ENCODE peak calls at places on chromosomes 13 and 19, in five cellular contexts. W, J, L, T and Z are unnamed samples.

GRCh38 chr13:102089177-102089576 is 312.7 kb downstream of the FGF14 start:
- DNase-seq in W (no peak), J (peak), L (no peak), T (no peak), Z (no peak)

GRCh38 chr19:11106477-11106876 is 17.2 kb downstream of the LDLR start:
- DNase-seq in W (no peak), J (peak), L (no peak), T (peak), Z (no peak)

GRCh38 chr13:89380101-89380500 is 1708.9 kb downstream of the SLITRK5 start:
- DNase-seq in W (no peak), J (no peak), L (no peak), T (no peak), Z (no peak)

GRCh38 chr13:43470610-43471009 is 316.2 kb downstream of the ENOX1 start:
- DNase-seq in W (no peak), J (peak), L (no peak), T (no peak), Z (no peak)

GRCh38 chr13:73633817-73634449 is 500.3 kb downstream of the KLF12 start:
- DNase-seq in W (no peak), J (no peak), L (no peak), T (no peak), Z (no peak)

GRCh38 chr13:45119469-45119989 is 781 bp upstream of the GTF2F2 start:
- DNase-seq in W (no peak), J (peak), L (no peak), T (no peak), Z (peak)

GRCh38 chr19:55479451-55480230 is 3.2 kb downstream of the ZNF628 start:
- DNase-seq in W (no peak), J (no peak), L (no peak), T (no peak), Z (no peak)

GRCh38 chr13:44347905-44348304 is 25.7 kb upstream of the SERP2 start:
- DNase-seq in W (no peak), J (peak), L (no peak), T (no peak), Z (no peak)

GRCh38 chr13:45256254-45256653 is 55.4 kb upstream of the KCTD4 start:
- DNase-seq in W (no peak), J (no peak), L (no peak), T (no peak), Z (no peak)

GRCh38 chr13:59391696-59392095 is 772.0 kb downstream of the DIAPH3 start:
- DNase-seq in W (no peak), J (peak), L (no peak), T (no peak), Z (peak)

GRCh38 chr13:29934531-29935308 is 84.3 kb upstream of the UBL3 start:
- DNase-seq in W (no peak), J (no peak), L (no peak), T (no peak), Z (no peak)

GRCh38 chr13:73174521-73175010 is 115.8 kb downstream of the KLF5 start:
- DNase-seq in W (no peak), J (no peak), L (no peak), T (no peak), Z (no peak)

GRCh38 chr13:35909837-35910236 is 221.3 kb downstream of the DCLK1 start:
- DNase-seq in W (no peak), J (no peak), L (no peak), T (no peak), Z (no peak)

GRCh38 chr19:17236831-17237543 is 8.7 kb downstream of the NR2F6 start:
- DNase-seq in W (no peak), J (no peak), L (no peak), T (no peak), Z (no peak)

GRCh38 chr19:37966211-37967072 is 59.4 kb downstream of the SIPA1L3 start:
- DNase-seq in W (no peak), J (no peak), L (no peak), T (no peak), Z (no peak)

GRCh38 chr19:24166055-24166454 is 79.1 kb downstream of the ZNF254 start:
- DNase-seq in W (no peak), J (no peak), L (no peak), T (no peak), Z (no peak)

GRCh38 chr13:73598021-73598712 is 536.0 kb downstream of the KLF12 start:
- DNase-seq in W (no peak), J (peak), L (no peak), T (no peak), Z (no peak)

GRCh38 chr19:10936661-10937084 is 8.1 kb downstream of the TIMM29 start:
- DNase-seq in W (no peak), J (peak), L (no peak), T (no peak), Z (peak)

GRCh38 chr19:47376589-47377144 is 27.6 kb downstream of the DHX34 start:
- DNase-seq in W (no peak), J (no peak), L (no peak), T (no peak), Z (no peak)

GRCh38 chr13:109610517-109610916 is 175.9 kb downstream of the IRS2 start:
- DNase-seq in W (no peak), J (peak), L (no peak), T (peak), Z (peak)

GRCh38 chr13:24274452-24274971 is 34.9 kb upstream of the C1QTNF9 start:
- DNase-seq in W (no peak), J (peak), L (no peak), T (peak), Z (no peak)

GRCh38 chr19:10503002-10503789 is at the start of gene KEAP1:
- DNase-seq in W (peak), J (peak), L (no peak), T (peak), Z (peak)

GRCh38 chr19:47495478-47496372 is 11.7 kb upstream of the KPTN start:
- DNase-seq in W (no peak), J (no peak), L (no peak), T (no peak), Z (no peak)

GRCh38 chr19:35056513-35057063 is 15.1 kb downstream of the HPN start:
- DNase-seq in W (no peak), J (no peak), L (no peak), T (no peak), Z (no peak)

GRCh38 chr13:38850868-38851626 is 139.6 kb downstream of the STOML3 start:
- DNase-seq in W (no peak), J (no peak), L (no peak), T (no peak), Z (no peak)

GRCh38 chr13:50015750-50016149 is 506 bp downstream of the KCNRG start:
- DNase-seq in W (no peak), J (no peak), L (no peak), T (no peak), Z (no peak)

GRCh38 chr19:46404884-46405658 is 8.3 kb downstream of the CCDC8 start:
- DNase-seq in W (peak), J (peak), L (no peak), T (no peak), Z (no peak)

GRCh38 chr13:52195052-52195837 is 35.8 kb upstream of the NEK3 start:
- DNase-seq in W (peak), J (peak), L (peak), T (peak), Z (no peak)

GRCh38 chr13:109867766-109868165 is 81.4 kb upstream of the IRS2 start:
- DNase-seq in W (no peak), J (no peak), L (no peak), T (no peak), Z (no peak)

GRCh38 chr19:40502647-40503046 is 35.8 kb downstream of the SPTBN4 start:
- DNase-seq in W (no peak), J (no peak), L (no peak), T (no peak), Z (no peak)

GRCh38 chr19:870963-871401 is 11.5 kb downstream of the CFD start:
- DNase-seq in W (no peak), J (peak), L (no peak), T (peak), Z (no peak)

GRCh38 chr13:40692946-40693345 is 26.5 kb upstream of the FOXO1 start:
- DNase-seq in W (no peak), J (no peak), L (no peak), T (no peak), Z (no peak)

GRCh38 chr19:18593367-18594095 is 4.9 kb downstream of the REX1BD start:
- DNase-seq in W (no peak), J (no peak), L (no peak), T (no peak), Z (no peak)
- H3K4me3 ChIP-seq in W (peak), J (no peak), L (peak), T (peak), Z (no peak)

DNA sequence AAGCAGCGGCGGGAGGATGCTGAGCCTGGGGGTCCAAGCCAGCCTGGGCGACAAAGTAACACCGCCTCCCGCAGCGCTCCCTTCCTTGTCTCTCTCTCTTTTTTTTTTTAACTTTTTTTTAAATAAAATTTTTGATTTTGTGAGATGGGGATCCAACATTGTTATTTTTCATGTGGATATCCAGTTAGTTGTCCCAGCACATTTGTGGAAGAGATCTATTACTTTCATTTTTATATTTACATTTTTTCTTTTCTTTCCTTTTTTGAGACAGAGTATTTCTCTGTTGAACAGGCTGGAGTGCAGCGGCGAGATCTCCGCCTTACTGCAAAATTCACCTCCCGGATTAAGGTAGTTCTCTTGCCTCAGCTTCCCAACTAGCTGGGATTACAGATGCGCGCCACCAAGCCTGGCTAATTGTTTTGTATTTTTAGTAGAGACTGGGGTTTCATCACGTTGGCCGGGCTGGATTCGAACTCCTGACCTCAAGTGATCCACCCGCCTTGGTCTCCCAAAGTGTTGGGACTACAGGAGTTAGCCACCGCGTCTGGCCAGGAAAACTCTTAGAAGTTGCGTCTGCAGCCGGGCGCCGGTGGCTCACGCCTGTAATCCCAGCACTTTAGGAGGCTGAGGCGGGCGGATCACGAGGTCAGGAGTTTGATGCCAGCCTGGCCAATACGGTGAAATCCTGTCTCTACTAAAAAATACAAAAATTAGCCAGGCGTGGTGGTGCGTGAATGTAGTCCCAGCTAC is 19.4 kb downstream of the ZNF816 start:
- DNase-seq in W (no peak), J (no peak), L (no peak), T (no peak), Z (no peak)
- H3K4me3 ChIP-seq in W (peak), J (peak), L (peak), T (peak), Z (peak)

DNA sequence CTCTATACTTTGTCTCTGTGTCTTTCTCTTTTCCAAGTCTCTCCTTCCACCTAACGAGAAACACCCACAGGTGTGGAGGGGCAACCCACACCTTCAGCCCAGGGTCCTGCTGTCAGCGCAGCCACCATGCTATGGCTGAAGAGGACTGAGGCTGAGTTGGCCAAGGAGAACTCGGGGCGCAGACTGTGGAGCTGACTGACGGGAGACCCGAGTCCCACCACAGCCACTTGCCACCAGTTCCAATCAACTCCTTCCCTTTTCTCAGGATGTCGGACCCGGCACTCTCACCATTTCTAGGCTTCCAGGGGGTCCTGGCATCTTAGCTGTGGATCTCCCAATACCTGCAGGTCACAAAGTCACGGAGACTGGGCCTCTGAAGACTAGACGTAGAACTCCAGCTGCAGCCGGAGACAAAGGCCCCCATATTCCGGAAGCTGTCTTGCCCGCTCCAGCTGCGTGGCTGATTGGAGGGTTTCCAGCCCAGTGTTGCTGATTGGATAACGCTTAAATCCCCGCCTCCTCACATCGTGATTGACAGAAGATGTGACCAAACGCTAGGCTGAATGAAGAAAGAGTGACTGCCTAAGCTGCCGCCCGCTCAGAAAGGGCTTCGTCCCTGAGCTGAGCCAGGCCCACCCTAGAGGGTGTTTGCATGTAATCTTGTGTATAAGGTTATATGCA is 63.6 kb downstream of the ZNF429 start:
- DNase-seq in W (peak), J (peak), L (peak), T (peak), Z (peak)
- H3K4me3 ChIP-seq in W (peak), J (peak), L (peak), T (peak), Z (no peak)

GRCh38 chr19:3801412-3802096 is 15.4 kb upstream of the MATK start:
- DNase-seq in W (no peak), J (no peak), L (no peak), T (peak), Z (no peak)

GRCh38 chr19:3798137-3798536 is 12.0 kb upstream of the MATK start:
- DNase-seq in W (no peak), J (no peak), L (no peak), T (no peak), Z (peak)

GRCh38 chr19:3793799-3794198 is 7.6 kb upstream of the MATK start:
- DNase-seq in W (no peak), J (no peak), L (no peak), T (no peak), Z (no peak)

GRCh38 chr19:3792114-3792513 is 5.9 kb upstream of the MATK start:
- DNase-seq in W (no peak), J (no peak), L (no peak), T (no peak), Z (no peak)

GRCh38 chr19:3796358-3796757 is 10.2 kb upstream of the MATK start:
- DNase-seq in W (no peak), J (no peak), L (no peak), T (no peak), Z (no peak)
- H3K4me3 ChIP-seq in W (no peak), J (no peak), L (no peak), T (no peak), Z (no peak)

GRCh38 chr13:114279770-114280169 is 1.6 kb upstream of the UPF3A start:
- DNase-seq in W (no peak), J (no peak), L (no peak), T (no peak), Z (no peak)
- H3K4me3 ChIP-seq in W (no peak), J (no peak), L (no peak), T (no peak), Z (no peak)

DNA sequence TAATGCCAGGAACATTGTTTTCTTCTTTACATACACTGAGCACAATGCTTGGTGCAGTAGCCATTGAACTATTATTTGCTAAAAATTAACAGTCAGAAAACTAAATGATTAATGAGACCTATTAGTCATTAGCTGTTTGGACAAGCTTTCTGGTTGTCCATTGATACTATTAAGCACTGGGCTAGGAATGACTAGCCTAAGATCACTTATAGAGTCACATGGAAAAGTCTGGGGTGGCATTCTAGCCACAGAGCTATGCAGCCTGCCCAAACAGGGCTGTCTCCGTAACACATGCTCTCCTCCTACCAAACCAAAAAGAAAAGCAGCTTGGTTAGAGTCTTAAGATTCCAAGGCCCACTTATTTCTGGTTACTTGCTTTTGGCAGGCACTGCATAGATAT is 193.5 kb upstream of the NBEA start:
- DNase-seq in W (no peak), J (no peak), L (no peak), T (no peak), Z (no peak)
- H3K4me3 ChIP-seq in W (no peak), J (no peak), L (no peak), T (no peak), Z (no peak)

DNA sequence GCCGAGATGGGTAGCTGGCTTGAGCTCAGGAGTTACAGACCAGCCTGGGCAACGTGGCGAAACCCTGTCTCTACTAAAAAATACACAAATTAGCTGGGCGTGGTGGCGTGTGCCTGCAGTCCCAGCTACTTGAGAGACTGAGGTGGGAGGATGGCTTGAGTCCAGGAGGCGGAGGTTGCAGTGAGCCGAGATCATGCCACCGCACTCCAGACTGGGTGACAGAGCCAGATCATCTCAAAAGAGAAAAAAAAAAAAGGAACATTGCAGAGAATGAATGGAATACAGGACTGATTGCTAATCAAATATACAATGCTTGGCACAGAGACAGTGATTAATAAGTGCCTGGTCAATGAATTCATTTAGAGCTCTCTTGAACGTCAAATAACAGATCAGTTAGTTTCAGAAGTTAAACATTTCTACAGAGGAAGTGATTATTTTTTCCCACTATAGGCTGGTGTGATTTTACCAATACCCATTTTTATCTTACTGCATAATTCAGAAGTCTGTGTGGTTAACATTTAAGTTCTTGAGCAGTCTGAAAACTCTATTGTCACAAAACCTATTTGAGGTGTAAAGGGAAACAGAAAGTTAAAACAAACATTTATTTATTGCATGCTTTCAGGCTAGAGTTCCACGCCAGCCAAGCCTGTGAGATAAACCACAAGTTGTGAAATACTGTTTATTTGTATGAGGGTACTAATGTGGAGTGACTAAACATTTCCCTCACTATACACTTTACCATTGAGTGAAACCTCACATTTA is 7.7 kb upstream of the TBC1D4 start:
- DNase-seq in W (no peak), J (peak), L (no peak), T (no peak), Z (peak)
- H3K4me3 ChIP-seq in W (no peak), J (no peak), L (no peak), T (no peak), Z (peak)

GRCh38 chr19:53132231-53132991 is at the start of gene ZNF415:
- DNase-seq in W (peak), J (peak), L (peak), T (peak), Z (peak)

GRCh38 chr19:53130506-53130905 is 2.2 kb downstream of the ZNF415 start:
- DNase-seq in W (no peak), J (no peak), L (no peak), T (no peak), Z (no peak)

GRCh38 chr19:53136432-53136831 is 3.7 kb upstream of the ZNF415 start:
- DNase-seq in W (no peak), J (no peak), L (no peak), T (no peak), Z (no peak)

GRCh38 chr19:53131085-53131484 is 1.6 kb downstream of the ZNF415 start:
- DNase-seq in W (no peak), J (no peak), L (no peak), T (no peak), Z (no peak)

GRCh38 chr19:53131732-53132131 is 978 bp downstream of the ZNF415 start:
- DNase-seq in W (no peak), J (no peak), L (no peak), T (no peak), Z (no peak)
- H3K4me3 ChIP-seq in W (peak), J (peak), L (peak), T (peak), Z (no peak)